ENCODE peak calls at places on chromosomes 11 and 22, in eight cellular contexts. U, W, X, H, F, J, D and E are unnamed samples.
A peak's percentile ranks its signal among the peaks of the same experiment; 100 is the strongest.

GRCh38 chr11:100855466-100856067 is 168.5 kb downstream of the ARHGAP42 start:
- DNase-seq in U (peak; percentile 57), W (peak; percentile 61), X (no peak), H (peak; percentile 52), F (no peak), J (peak; percentile 13), D (peak; percentile 36), E (peak; percentile 38)

GRCh38 chr11:118998822-118999221 is 884 bp downstream of the CENATAC start:
- DNase-seq in U (peak; percentile 50), W (peak; percentile 39), X (no peak), H (peak; percentile 74), F (no peak), J (peak; percentile 47), D (peak; percentile 81), E (no peak)

GRCh38 chr22:41672780-41673509 is 15.7 kb downstream of the SNU13 start:
- DNase-seq in U (peak; percentile 58), W (no peak), X (no peak), H (no peak), F (no peak), J (peak; percentile 17), D (no peak), E (no peak)

GRCh38 chr22:27805841-27806240 is 4.3 kb upstream of the MN1 start:
- DNase-seq in U (no peak), W (no peak), X (no peak), H (no peak), F (no peak), J (no peak), D (no peak), E (no peak)

GRCh38 chr11:66312549-66313320 is 4.1 kb downstream of the CD248 start:
- DNase-seq in U (peak; percentile 98), W (peak; percentile 94), X (no peak), H (peak; percentile 94), F (peak; percentile 100), J (peak; percentile 98), D (peak; percentile 96), E (peak; percentile 99)

GRCh38 chr11:10916674-10917073 is 58.8 kb upstream of the ZBED5 start:
- DNase-seq in U (no peak), W (no peak), X (no peak), H (no peak), F (no peak), J (no peak), D (no peak), E (no peak)

GRCh38 chr22:31148516-31148915 is 8.2 kb upstream of the PLA2G3 start:
- DNase-seq in U (no peak), W (peak; percentile 81), X (no peak), H (no peak), F (no peak), J (no peak), D (no peak), E (no peak)

GRCh38 chr11:57230797-57231538 is 6.1 kb downstream of the APLNR start:
- DNase-seq in U (no peak), W (no peak), X (no peak), H (no peak), F (no peak), J (no peak), D (no peak), E (no peak)

GRCh38 chr22:23523746-23524145 is 56.3 kb downstream of the IGLL1 start:
- DNase-seq in U (no peak), W (no peak), X (no peak), H (no peak), F (no peak), J (no peak), D (no peak), E (no peak)

GRCh38 chr11:130666781-130667251 is 218.4 kb downstream of the ADAMTS15 start:
- DNase-seq in U (no peak), W (no peak), X (no peak), H (no peak), F (no peak), J (no peak), D (no peak), E (peak; percentile 26)

GRCh38 chr11:89067264-89067663 is 1.5 kb upstream of the GRM5 start:
- DNase-seq in U (no peak), W (no peak), X (no peak), H (no peak), F (no peak), J (no peak), D (no peak), E (no peak)

GRCh38 chr11:123543796-123544195 is 110.6 kb downstream of the SCN3B start:
- DNase-seq in U (no peak), W (peak; percentile 52), X (no peak), H (peak; percentile 7), F (no peak), J (no peak), D (no peak), E (peak; percentile 53)

GRCh38 chr11:76566811-76567210 is 103.7 kb downstream of the LRRC32 start:
- DNase-seq in U (no peak), W (no peak), X (no peak), H (no peak), F (no peak), J (no peak), D (no peak), E (no peak)

GRCh38 chr11:9428706-9429105 is 32.1 kb upstream of the ZNF143 start:
- DNase-seq in U (no peak), W (no peak), X (no peak), H (no peak), F (no peak), J (no peak), D (peak; percentile 22), E (no peak)

GRCh38 chr11:102111787-102112653 is 1.8 kb downstream of the YAP1 start:
- DNase-seq in U (peak; percentile 89), W (peak; percentile 93), X (no peak), H (peak; percentile 98), F (no peak), J (no peak), D (peak; percentile 97), E (peak; percentile 15)

GRCh38 chr11:58222730-58223129 is 6.0 kb downstream of the OR10Q1 start:
- DNase-seq in U (no peak), W (no peak), X (no peak), H (no peak), F (no peak), J (no peak), D (no peak), E (no peak)

GRCh38 chr11:62689421-62690183 is at the start of gene LRRN4CL:
- DNase-seq in U (no peak), W (no peak), X (no peak), H (no peak), F (no peak), J (no peak), D (no peak), E (no peak)
- TF ChIP-seq POLR2A in U (no peak), W (no peak), X (no peak), H (no peak), F (no peak), J (peak; percentile 52), D (peak; percentile 18), E (no peak)

DNA sequence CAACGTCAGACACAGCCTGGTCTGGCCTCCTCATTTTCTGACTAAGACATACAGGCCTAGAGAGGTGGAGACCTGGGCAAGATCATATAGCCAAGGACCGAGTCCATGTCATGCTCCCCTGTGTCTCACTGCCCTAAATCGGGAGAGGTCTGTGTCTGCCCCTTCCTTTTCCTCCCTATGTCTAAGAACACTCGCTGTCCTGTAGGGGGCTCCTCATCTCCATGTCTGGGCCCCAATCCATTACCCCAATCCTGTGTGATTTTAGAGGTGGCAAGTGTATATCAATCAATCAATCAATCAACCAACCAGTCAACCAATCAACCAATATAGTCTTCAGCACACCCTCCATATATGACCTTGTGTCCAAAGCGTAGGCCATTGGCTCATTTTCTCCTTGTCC is 125.7 kb downstream of the KIRREL3 start:
- DNase-seq in U (no peak), W (no peak), X (no peak), H (no peak), F (no peak), J (peak; percentile 29), D (no peak), E (peak; percentile 21)
- TF ChIP-seq MAX in U (no peak), W (no peak), X (no peak), H (no peak), F (no peak), J (no peak), D (no peak), E (no peak)

DNA sequence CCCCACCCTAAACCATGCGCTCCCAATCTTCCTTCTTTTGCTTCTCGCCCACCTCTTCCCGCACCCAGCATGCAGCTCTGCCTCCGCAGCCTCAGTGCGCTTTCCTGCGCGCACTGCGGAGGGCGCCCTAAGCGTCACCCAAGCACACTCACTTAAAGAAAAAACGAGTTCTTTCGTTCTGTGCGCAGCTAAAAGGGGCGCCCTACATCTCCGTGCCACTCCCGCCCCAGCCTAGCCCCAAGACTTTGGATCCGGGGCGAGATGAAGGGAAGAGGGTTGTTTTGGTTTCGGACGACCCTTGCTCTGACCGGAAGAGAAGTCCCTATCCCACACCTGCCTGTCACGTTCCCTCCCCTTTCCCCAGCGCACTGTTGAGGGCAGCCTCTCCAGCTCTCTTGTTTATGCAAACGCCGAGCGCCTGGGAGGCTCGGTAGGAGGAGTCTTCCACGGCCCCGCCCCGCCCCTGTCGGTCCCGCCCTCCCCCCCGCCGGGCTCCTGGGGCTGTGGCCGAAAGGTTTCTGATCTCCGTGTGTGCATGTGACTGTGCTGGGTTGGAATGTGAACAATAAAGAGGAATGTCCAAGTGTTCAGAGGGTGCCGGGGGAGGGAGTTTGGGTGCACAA is 5.3 kb downstream of the VSIG2 start:
- DNase-seq in U (peak; percentile 84), W (peak; percentile 93), X (peak; percentile 53), H (peak; percentile 82), F (peak; percentile 88), J (peak; percentile 91), D (peak; percentile 89), E (peak; percentile 29)
- TF ChIP-seq POLR2A in U (no peak), W (peak; percentile 72), X (peak; percentile 70), H (no peak), F (no peak), J (no peak), D (peak; percentile 69), E (no peak)

GRCh38 chr11:69024509-69024908 is 11.5 kb upstream of the MRGPRF start:
- DNase-seq in U (no peak), W (no peak), X (no peak), H (no peak), F (no peak), J (no peak), D (no peak), E (no peak)

GRCh38 chr11:69018924-69019323 is 5.9 kb upstream of the MRGPRF start:
- DNase-seq in U (no peak), W (no peak), X (no peak), H (no peak), F (no peak), J (no peak), D (no peak), E (peak; percentile 83)

GRCh38 chr11:69017951-69018350 is 4.9 kb upstream of the MRGPRF start:
- DNase-seq in U (no peak), W (no peak), X (no peak), H (no peak), F (no peak), J (no peak), D (no peak), E (no peak)

GRCh38 chr11:69027704-69028372 is 14.8 kb upstream of the MRGPRF start:
- DNase-seq in U (peak; percentile 41), W (no peak), X (no peak), H (no peak), F (no peak), J (no peak), D (peak; percentile 56), E (peak; percentile 96)

GRCh38 chr11:69022268-69022667 is 9.2 kb upstream of the MRGPRF start:
- DNase-seq in U (no peak), W (no peak), X (no peak), H (no peak), F (no peak), J (no peak), D (no peak), E (peak; percentile 31)
- TF ChIP-seq MAX in U (no peak), W (no peak), X (no peak), H (no peak), F (no peak), J (no peak), D (no peak), E (no peak)

GRCh38 chr11:120302001-120302805 is 22.9 kb upstream of the TLCD5 start:
- DNase-seq in U (no peak), W (no peak), X (no peak), H (no peak), F (no peak), J (no peak), D (no peak), E (no peak)
- TF ChIP-seq POLR2A in U (no peak), W (no peak), X (no peak), H (no peak), F (no peak), J (no peak), D (no peak), E (no peak)